ENCODE peak calls at places on chromosomes 6 and 20, in four cellular contexts. X is CD8-positive, alpha-beta T cell; R is HEK293T; I is NCI-H510A. J is an unnamed sample.
A peak's percentile ranks its signal among the peaks of the same experiment; 100 is the strongest.

GRCh38 chr6:11251553-11252358 is 19.3 kb upstream of the NEDD9 start:
- DNase-seq in X (no peak), R (no peak), I (no peak), J (no peak)

GRCh38 chr6:53647437-53648094 is 18.0 kb downstream of the KLHL31 start:
- DNase-seq in X (peak; percentile 54), R (no peak), I (no peak), J (no peak)

GRCh38 chr6:23027281-23027680 is 457.9 kb downstream of the HDGFL1 start:
- DNase-seq in X (no peak), R (no peak), I (no peak), J (peak; percentile 4)

GRCh38 chr20:19668406-19668805 is 89.7 kb upstream of the RIN2 start:
- DNase-seq in X (no peak), R (no peak), I (no peak), J (no peak)

GRCh38 chr20:31720486-31721407 is 1.9 kb downstream of the BCL2L1 start:
- DNase-seq in X (no peak), R (no peak), I (no peak), J (no peak)

GRCh38 chr20:63538204-63539091 is 1.3 kb upstream of the PTK6 start:
- DNase-seq in X (peak; percentile 73), R (no peak), I (peak; percentile 42), J (no peak)

GRCh38 chr20:50580016-50580747 is 70.0 kb downstream of the PTPN1 start:
- DNase-seq in X (peak; percentile 56), R (peak; percentile 80), I (peak; percentile 63), J (no peak)

GRCh38 chr6:146915671-146916127 is 288.5 kb upstream of the STXBP5 start:
- DNase-seq in X (no peak), R (no peak), I (no peak), J (no peak)

J was measured in anterior cingulate cortex.